ENCODE peak calls at places on chromosomes 5 and 9, in six cellular contexts. B is sigmoid colon, U is lower leg skin, D is choroid plexus epithelial cell, Q is HL-60, O is A549. X is an unnamed sample.

GRCh38 chr5:444226-444625 is 1.2 kb downstream of the EXOC3 start:
- DNase-seq in D (no peak), B (peak; percentile 45), Q (no peak), O (no peak), U (no peak), X (no peak)

GRCh38 chr9:36151306-36152210 is 15.0 kb downstream of the GLIPR2 start:
- DNase-seq in B (peak; percentile 79), U (no peak), D (peak; percentile 68), Q (peak; percentile 97), O (no peak), X (no peak)

GRCh38 chr5:123438902-123439301 is 15.7 kb upstream of the CEP120 start:
- DNase-seq in U (no peak), O (no peak), B (no peak), Q (no peak), D (no peak), X (peak; percentile 15)

GRCh38 chr5:55852503-55852902 is 1.3 kb downstream of the IL31RA start:
- DNase-seq in U (no peak), O (no peak), Q (no peak), B (no peak), D (peak; percentile 26), X (no peak)

GRCh38 chr9:126240835-126241234 is 85.8 kb upstream of the MVB12B start:
- DNase-seq in B (no peak), O (no peak), D (no peak), U (no peak), Q (no peak), X (no peak)

GRCh38 chr5:81486711-81487110 is 92.8 kb upstream of the ACOT12 start:
- DNase-seq in D (peak; percentile 6), Q (no peak), U (no peak), O (no peak), B (no peak), X (no peak)

GRCh38 chr5:128537306-128537998 is 593 bp downstream of the FBN2 start:
- DNase-seq in O (peak; percentile 26), U (no peak), D (peak; percentile 78), Q (peak; percentile 89), B (no peak), X (peak; percentile 27)

GRCh38 chr9:78542491-78543175 is 245.7 kb downstream of the PSAT1 start:
- DNase-seq in O (no peak), D (no peak), Q (no peak), U (no peak), B (no peak), X (no peak)

GRCh38 chr9:110426052-110426709 is 88.5 kb upstream of the TXNDC8 start:
- DNase-seq in B (no peak), D (peak; percentile 72), O (no peak), Q (no peak), U (no peak), X (no peak)

GRCh38 chr5:95238560-95239325 is 46.2 kb downstream of the MCTP1 start:
- DNase-seq in Q (no peak), D (peak; percentile 71), O (no peak), U (no peak), B (no peak), X (no peak)

GRCh38 chr9:22141906-22142305 is 132.8 kb upstream of the CDKN2B start:
- DNase-seq in U (no peak), O (no peak), Q (no peak), D (peak; percentile 76), B (no peak), X (no peak)

GRCh38 chr5:154714271-154714986 is 40.7 kb upstream of the LARP1 start:
- DNase-seq in Q (peak; percentile 14), D (peak; percentile 67), O (no peak), B (no peak), U (no peak), X (peak; percentile 49)

GRCh38 chr9:87667164-87667738 is 58.7 kb upstream of the CTSL start:
- DNase-seq in U (no peak), O (peak; percentile 51), D (no peak), B (no peak), Q (peak; percentile 37), X (no peak)

GRCh38 chr5:74659172-74659571 is 18.6 kb upstream of the ENC1 start:
- DNase-seq in O (no peak), D (no peak), U (no peak), B (no peak), Q (no peak), X (peak; percentile 66)

GRCh38 chr5:127072861-127073846 is at the start of gene C5orf63:
- DNase-seq in B (peak; percentile 68), O (peak; percentile 61), D (peak; percentile 20), Q (peak; percentile 54), U (no peak), X (peak; percentile 62)

GRCh38 chr5:38548064-38548759 is 8.2 kb downstream of the LIFR start:
- DNase-seq in O (no peak), D (no peak), Q (no peak), B (no peak), U (no peak), X (no peak)
- H3K4me3 ChIP-seq in O (no peak overlapping the region), D (no peak overlapping the region), Q (no peak overlapping the region), B (no peak overlapping the region), U (no peak overlapping the region), X (no peak overlapping the region)

GRCh38 chr5:132525299-132525724 is 18.0 kb downstream of the IL5 start:
- DNase-seq in B (no peak), O (no peak), D (no peak), U (no peak), Q (no peak), X (no peak)

GRCh38 chr5:132528866-132529634 is 14.3 kb downstream of the IL5 start:
- DNase-seq in B (no peak), U (no peak), O (no peak), Q (no peak), D (no peak), X (no peak)

GRCh38 chr5:132526290-132526973 is 16.9 kb downstream of the IL5 start:
- DNase-seq in Q (peak; percentile 7), U (peak; percentile 24), D (peak; percentile 66), O (peak; percentile 69), B (no peak), X (peak; percentile 21)

GRCh38 chr5:132530946-132531345 is 12.4 kb downstream of the IL5 start:
- DNase-seq in U (no peak), Q (no peak), O (no peak), D (no peak), B (no peak), X (no peak)

DNA sequence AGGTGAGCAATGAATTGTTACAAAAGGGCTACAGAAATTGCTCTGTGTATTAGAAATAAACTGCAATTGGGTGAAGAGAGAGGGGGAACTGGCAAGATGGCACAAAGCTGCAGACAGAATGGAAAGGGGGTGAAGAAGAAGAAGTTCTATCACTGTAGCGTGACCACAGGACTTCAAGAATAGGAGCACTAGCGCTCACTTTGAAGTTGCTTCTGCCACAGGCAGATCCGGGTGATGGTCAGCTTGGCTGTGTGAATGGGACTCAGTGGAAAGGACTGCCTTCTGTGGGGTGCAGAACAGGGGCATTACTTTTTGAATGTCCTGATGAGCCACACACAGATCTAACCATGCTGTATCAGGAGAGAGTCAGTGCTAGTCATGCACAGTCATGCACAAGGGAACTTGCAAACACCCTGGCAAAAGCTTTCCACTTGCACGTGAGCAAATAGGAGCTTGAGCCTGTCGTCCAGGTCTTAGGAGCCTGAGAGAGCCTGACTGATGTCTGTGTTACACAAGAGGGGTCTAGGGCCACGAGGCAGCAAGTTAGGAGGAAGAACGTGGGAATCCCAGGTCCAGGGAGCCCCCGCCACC is 16.3 kb downstream of the IL5 start:
- DNase-seq in Q (peak; percentile 21), D (no peak), B (no peak), O (no peak), U (no peak), X (no peak)
- H3K4me3 ChIP-seq in Q (no peak overlapping the region), D (no peak overlapping the region), B (no peak overlapping the region), O (no peak overlapping the region), U (no peak overlapping the region), X (no peak overlapping the region)

DNA sequence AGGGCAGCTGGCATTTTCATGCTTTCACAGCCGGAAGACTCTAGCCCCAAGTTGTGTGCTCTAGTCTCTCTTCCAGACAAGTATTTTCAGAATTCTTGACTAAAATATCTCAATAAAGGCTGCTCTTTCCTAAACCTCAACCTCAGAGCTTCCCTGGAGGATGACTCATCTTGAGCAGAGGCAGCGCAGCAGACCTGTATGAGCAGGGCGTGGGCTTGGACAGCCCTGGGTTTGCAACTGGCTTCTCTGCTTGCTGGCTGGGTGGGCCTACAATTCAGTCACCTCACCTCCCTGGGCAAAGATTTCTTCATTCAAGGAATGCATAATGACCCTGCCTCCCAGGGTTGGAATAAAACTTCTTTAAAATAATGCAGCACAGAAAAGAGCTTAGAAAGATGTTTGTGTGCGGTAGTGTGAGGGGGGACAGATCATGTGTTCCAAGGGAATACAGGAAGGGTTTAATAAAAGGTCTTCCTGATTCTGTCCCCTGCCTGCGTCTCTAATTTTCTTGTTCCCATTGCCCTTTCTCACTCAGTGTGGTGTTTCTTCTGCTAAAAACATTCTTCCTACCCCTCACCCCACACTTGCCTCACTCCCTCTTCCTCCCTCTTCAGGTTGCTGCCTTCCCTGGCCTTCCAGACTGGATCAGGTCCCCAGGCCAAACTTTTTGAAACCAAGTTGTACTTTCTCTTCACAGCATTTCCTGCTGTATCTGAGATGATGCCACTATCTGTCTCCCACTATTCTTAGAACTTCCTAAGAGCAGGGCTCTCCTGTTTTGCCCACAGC is 39.4 kb upstream of the MAP1B start:
- DNase-seq in D (peak; percentile 92), B (no peak), Q (no peak), U (no peak), O (peak; percentile 63), X (no peak)
- H3K4me3 ChIP-seq in D (no peak overlapping the region), B (no peak overlapping the region), Q (no peak overlapping the region), U (no peak overlapping the region), O (no peak overlapping the region), X (no peak overlapping the region)

DNA sequence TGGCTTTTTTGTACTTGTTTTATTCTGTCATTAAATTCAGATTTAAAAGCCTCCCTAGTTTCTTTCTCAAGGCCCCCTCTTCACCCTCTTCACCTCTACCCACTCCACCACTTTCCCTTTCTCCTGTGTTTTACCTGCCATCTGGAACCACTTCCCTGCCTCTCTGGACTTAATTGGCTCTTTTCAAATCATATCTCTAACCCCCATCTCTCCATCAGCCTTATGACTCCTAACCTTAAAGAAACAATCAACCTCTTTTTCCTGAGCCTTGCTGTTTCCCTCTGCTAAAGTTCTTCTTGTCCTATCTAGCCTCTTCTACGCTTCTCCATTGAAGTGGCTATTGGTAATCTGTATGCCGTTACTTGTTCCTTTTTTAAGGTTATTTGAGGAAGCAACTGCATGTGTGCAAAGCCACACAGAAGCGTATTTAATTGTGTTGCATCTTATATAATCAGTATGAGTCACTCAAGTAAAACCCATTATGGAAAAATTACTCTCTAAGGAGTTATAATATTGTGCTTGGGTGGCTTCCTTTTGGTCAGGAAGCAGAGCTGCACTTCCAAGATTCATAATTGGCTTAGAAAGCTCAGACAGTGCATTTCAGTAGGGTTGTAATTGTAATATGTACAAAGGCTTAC is 653.6 kb upstream of the ITGA1 start:
- DNase-seq in Q (no peak), D (no peak), B (no peak), U (no peak), O (no peak), X (no peak)
- H3K4me3 ChIP-seq in Q (no peak overlapping the region), D (no peak overlapping the region), B (no peak overlapping the region), U (no peak overlapping the region), O (no peak overlapping the region), X (no peak overlapping the region)

GRCh38 chr5:14440223-14440597 is 141.4 kb upstream of the OTULINL start:
- DNase-seq in D (no peak), O (no peak), U (no peak), Q (no peak), B (no peak), X (no peak)
- H3K4me3 ChIP-seq in D (peak overlapping the region; percentile 38), O (no peak overlapping the region), U (no peak overlapping the region), Q (no peak overlapping the region), B (peak overlapping the region; percentile 20), X (no peak overlapping the region)